ENCODE peak calls at places on chromosomes 13 and 19, in ten cellular contexts. One of them, this sample, is unnamed.

GRCh38 chr19:10505583-10506229 is 2.5 kb upstream of the KEAP1 start:
- DNase-seq in transverse colon: peak
- DNase-seq in upper lobe of left lung: no peak
- DNase-seq in SK-N-SH: peak
- DNase-seq in esophagus muscularis mucosa: peak
- DNase-seq in breast epithelium: peak
- DNase-seq in endothelial cell of umbilical vein: peak
- DNase-seq in HCT116: peak
- DNase-seq in stomach: peak
- DNase-seq in H1: no peak
- DNase-seq in this sample: peak

GRCh38 chr13:20465218-20465879 is 60.3 kb downstream of the CRYL1 start:
- DNase-seq in transverse colon: peak
- DNase-seq in upper lobe of left lung: no peak
- DNase-seq in SK-N-SH: no peak
- DNase-seq in esophagus muscularis mucosa: peak
- DNase-seq in breast epithelium: no peak
- DNase-seq in endothelial cell of umbilical vein: no peak
- DNase-seq in HCT116: no peak
- DNase-seq in stomach: no peak
- DNase-seq in H1: no peak
- DNase-seq in this sample: no peak

GRCh38 chr13:42123600-42123999 is 75.2 kb downstream of the DGKH start:
- DNase-seq in transverse colon: no peak
- DNase-seq in upper lobe of left lung: no peak
- DNase-seq in SK-N-SH: no peak
- DNase-seq in esophagus muscularis mucosa: no peak
- DNase-seq in breast epithelium: no peak
- DNase-seq in endothelial cell of umbilical vein: no peak
- DNase-seq in HCT116: no peak
- DNase-seq in stomach: no peak
- DNase-seq in H1: no peak
- DNase-seq in this sample: no peak

GRCh38 chr19:1315470-1316166 is 29.9 kb downstream of the EFNA2 start:
- DNase-seq in transverse colon: peak
- DNase-seq in upper lobe of left lung: peak
- DNase-seq in SK-N-SH: peak
- DNase-seq in esophagus muscularis mucosa: no peak
- DNase-seq in breast epithelium: no peak
- DNase-seq in endothelial cell of umbilical vein: peak
- DNase-seq in HCT116: peak
- DNase-seq in stomach: peak
- DNase-seq in H1: no peak
- DNase-seq in this sample: peak

GRCh38 chr19:40596608-40597328 is 4.4 kb upstream of the LTBP4 start:
- DNase-seq in transverse colon: peak
- DNase-seq in upper lobe of left lung: peak
- DNase-seq in SK-N-SH: peak
- DNase-seq in esophagus muscularis mucosa: no peak
- DNase-seq in breast epithelium: no peak
- DNase-seq in endothelial cell of umbilical vein: peak
- DNase-seq in HCT116: peak
- DNase-seq in stomach: peak
- DNase-seq in H1: no peak
- DNase-seq in this sample: no peak

GRCh38 chr19:13796301-13797057 is 1.2 kb downstream of the ZSWIM4 start:
- DNase-seq in transverse colon: peak
- DNase-seq in upper lobe of left lung: no peak
- DNase-seq in SK-N-SH: peak
- DNase-seq in esophagus muscularis mucosa: peak
- DNase-seq in breast epithelium: peak
- DNase-seq in endothelial cell of umbilical vein: peak
- DNase-seq in HCT116: peak
- DNase-seq in stomach: peak
- DNase-seq in H1: no peak
- DNase-seq in this sample: no peak

GRCh38 chr19:35516310-35516709 is 2.9 kb upstream of the DMKN start:
- DNase-seq in transverse colon: no peak
- DNase-seq in upper lobe of left lung: no peak
- DNase-seq in SK-N-SH: no peak
- DNase-seq in esophagus muscularis mucosa: no peak
- DNase-seq in breast epithelium: no peak
- DNase-seq in endothelial cell of umbilical vein: no peak
- DNase-seq in HCT116: no peak
- DNase-seq in stomach: no peak
- DNase-seq in H1: no peak
- DNase-seq in this sample: no peak

GRCh38 chr13:100800283-100800875 is 125.8 kb upstream of the TMTC4 start:
- DNase-seq in transverse colon: no peak
- DNase-seq in upper lobe of left lung: peak
- DNase-seq in SK-N-SH: no peak
- DNase-seq in esophagus muscularis mucosa: no peak
- DNase-seq in breast epithelium: no peak
- DNase-seq in endothelial cell of umbilical vein: no peak
- DNase-seq in HCT116: no peak
- DNase-seq in stomach: no peak
- DNase-seq in H1: no peak
- DNase-seq in this sample: no peak

GRCh38 chr19:29532097-29532496 is 6.3 kb downstream of the VSTM2B start:
- DNase-seq in transverse colon: no peak
- DNase-seq in upper lobe of left lung: no peak
- DNase-seq in SK-N-SH: no peak
- DNase-seq in esophagus muscularis mucosa: no peak
- DNase-seq in breast epithelium: no peak
- DNase-seq in endothelial cell of umbilical vein: no peak
- DNase-seq in HCT116: no peak
- DNase-seq in stomach: peak
- DNase-seq in H1: no peak
- DNase-seq in this sample: no peak

GRCh38 chr13:92578358-92578757 is 648.2 kb upstream of the GPC6 start:
- DNase-seq in transverse colon: no peak
- DNase-seq in upper lobe of left lung: no peak
- DNase-seq in SK-N-SH: no peak
- DNase-seq in esophagus muscularis mucosa: no peak
- DNase-seq in breast epithelium: no peak
- DNase-seq in endothelial cell of umbilical vein: no peak
- DNase-seq in HCT116: no peak
- DNase-seq in stomach: no peak
- DNase-seq in H1: no peak
- DNase-seq in this sample: no peak
- TF ChIP-seq POLR2AphosphoS5 in transverse colon: no peak
- TF ChIP-seq POLR2AphosphoS5 in upper lobe of left lung: no peak
- TF ChIP-seq POLR2AphosphoS5 in SK-N-SH: no peak
- TF ChIP-seq POLR2AphosphoS5 in esophagus muscularis mucosa: no peak
- TF ChIP-seq POLR2AphosphoS5 in breast epithelium: no peak
- TF ChIP-seq POLR2AphosphoS5 in endothelial cell of umbilical vein: no peak
- TF ChIP-seq POLR2AphosphoS5 in HCT116: no peak
- TF ChIP-seq POLR2AphosphoS5 in stomach: no peak
- TF ChIP-seq POLR2AphosphoS5 in H1: no peak
- TF ChIP-seq POLR2AphosphoS5 in this sample: no peak

GRCh38 chr13:40589285-40590109 is 76.9 kb downstream of the FOXO1 start:
- DNase-seq in transverse colon: peak
- DNase-seq in upper lobe of left lung: no peak
- DNase-seq in SK-N-SH: no peak
- DNase-seq in esophagus muscularis mucosa: peak
- DNase-seq in breast epithelium: no peak
- DNase-seq in endothelial cell of umbilical vein: peak
- DNase-seq in HCT116: no peak
- DNase-seq in stomach: no peak
- DNase-seq in H1: no peak
- DNase-seq in this sample: peak

GRCh38 chr13:40590112-40590862 is 76.2 kb downstream of the FOXO1 start:
- DNase-seq in transverse colon: no peak
- DNase-seq in upper lobe of left lung: no peak
- DNase-seq in SK-N-SH: no peak
- DNase-seq in esophagus muscularis mucosa: peak
- DNase-seq in breast epithelium: no peak
- DNase-seq in endothelial cell of umbilical vein: no peak
- DNase-seq in HCT116: no peak
- DNase-seq in stomach: no peak
- DNase-seq in H1: no peak
- DNase-seq in this sample: no peak

GRCh38 chr13:40591091-40591490 is 75.3 kb downstream of the FOXO1 start:
- DNase-seq in transverse colon: no peak
- DNase-seq in upper lobe of left lung: no peak
- DNase-seq in SK-N-SH: no peak
- DNase-seq in esophagus muscularis mucosa: peak
- DNase-seq in breast epithelium: no peak
- DNase-seq in endothelial cell of umbilical vein: no peak
- DNase-seq in HCT116: no peak
- DNase-seq in stomach: no peak
- DNase-seq in H1: no peak
- DNase-seq in this sample: no peak

GRCh38 chr13:40595693-40596092 is 70.7 kb downstream of the FOXO1 start:
- DNase-seq in transverse colon: no peak
- DNase-seq in upper lobe of left lung: no peak
- DNase-seq in SK-N-SH: no peak
- DNase-seq in esophagus muscularis mucosa: no peak
- DNase-seq in breast epithelium: no peak
- DNase-seq in endothelial cell of umbilical vein: no peak
- DNase-seq in HCT116: no peak
- DNase-seq in stomach: no peak
- DNase-seq in H1: no peak
- DNase-seq in this sample: no peak

DNA sequence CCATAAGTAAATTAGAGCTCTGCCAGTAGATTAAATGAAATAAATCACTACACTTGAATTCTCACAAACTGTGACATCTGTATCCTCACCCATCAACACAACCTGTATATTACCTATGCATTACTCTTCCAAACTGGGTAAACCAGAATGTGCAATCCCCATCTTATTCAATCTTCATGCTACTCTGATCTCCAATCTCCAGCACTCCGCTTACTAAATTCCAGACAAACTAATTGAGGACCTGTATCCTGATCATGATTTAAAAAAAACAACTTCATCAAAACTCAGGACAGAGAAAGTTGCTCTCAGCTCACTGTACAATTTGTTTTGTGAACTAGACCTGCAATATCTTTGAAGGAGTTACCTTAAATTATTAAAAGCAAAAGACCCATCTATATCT is 74.4 kb downstream of the FOXO1 start:
- DNase-seq in transverse colon: no peak
- DNase-seq in upper lobe of left lung: no peak
- DNase-seq in SK-N-SH: no peak
- DNase-seq in esophagus muscularis mucosa: no peak
- DNase-seq in breast epithelium: no peak
- DNase-seq in endothelial cell of umbilical vein: no peak
- DNase-seq in HCT116: no peak
- DNase-seq in stomach: no peak
- DNase-seq in H1: no peak
- DNase-seq in this sample: no peak
- H3K4me3 ChIP-seq in transverse colon: no peak
- H3K4me3 ChIP-seq in upper lobe of left lung: no peak
- H3K4me3 ChIP-seq in SK-N-SH: no peak
- H3K4me3 ChIP-seq in esophagus muscularis mucosa: no peak
- H3K4me3 ChIP-seq in breast epithelium: no peak
- H3K4me3 ChIP-seq in endothelial cell of umbilical vein: no peak
- H3K4me3 ChIP-seq in HCT116: no peak
- H3K4me3 ChIP-seq in stomach: no peak
- H3K4me3 ChIP-seq in H1: no peak
- H3K4me3 ChIP-seq in this sample: no peak

DNA sequence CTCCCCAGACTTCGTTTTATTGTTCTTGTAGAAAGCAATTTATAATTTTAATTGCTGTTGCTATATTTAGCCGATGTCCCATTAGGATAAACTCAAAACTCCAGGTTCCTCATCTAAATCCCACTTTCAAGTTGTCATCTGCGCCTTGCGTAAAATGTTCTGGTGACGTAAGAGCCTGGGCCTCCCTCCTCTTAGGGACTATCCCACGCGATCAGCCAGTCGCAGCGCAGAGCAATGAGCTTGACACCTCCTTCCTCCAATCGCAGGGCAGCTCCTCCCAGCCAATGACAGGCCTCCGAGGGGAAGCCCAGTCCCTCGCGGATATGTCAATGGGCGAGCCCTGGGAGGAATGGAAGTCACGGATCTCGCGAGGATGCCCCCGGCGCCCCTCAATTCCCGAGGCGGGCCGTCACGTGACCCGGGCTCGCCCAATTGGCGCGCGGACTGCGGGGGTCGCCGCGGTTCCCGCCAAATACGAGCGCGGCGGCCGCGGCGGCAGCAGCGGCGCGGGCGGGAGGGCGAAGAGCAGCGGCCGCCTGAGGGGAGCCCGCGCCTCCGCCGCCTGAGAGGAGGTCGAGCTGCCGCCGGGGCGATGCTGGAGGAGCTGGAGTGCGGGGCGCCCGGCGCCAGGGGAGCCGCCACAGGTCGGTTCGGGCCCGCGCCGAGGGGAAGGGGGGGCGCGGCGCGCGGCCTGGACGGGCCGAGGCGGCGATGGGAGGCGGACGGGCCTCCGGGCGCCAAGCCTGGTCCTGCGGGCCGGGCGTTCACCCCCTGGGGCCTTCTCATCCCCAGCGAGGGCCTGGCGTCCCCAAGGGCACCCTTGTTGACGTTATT is at the start of gene CHAF1A:
- DNase-seq in transverse colon: peak
- DNase-seq in upper lobe of left lung: peak
- DNase-seq in SK-N-SH: peak
- DNase-seq in esophagus muscularis mucosa: peak
- DNase-seq in breast epithelium: peak
- DNase-seq in endothelial cell of umbilical vein: peak
- DNase-seq in HCT116: peak
- DNase-seq in stomach: peak
- DNase-seq in H1: peak
- DNase-seq in this sample: peak
- TF ChIP-seq POLR2AphosphoS5 in transverse colon: peak
- TF ChIP-seq POLR2AphosphoS5 in upper lobe of left lung: peak
- TF ChIP-seq POLR2AphosphoS5 in SK-N-SH: no peak
- TF ChIP-seq POLR2AphosphoS5 in esophagus muscularis mucosa: peak
- TF ChIP-seq POLR2AphosphoS5 in breast epithelium: peak
- TF ChIP-seq POLR2AphosphoS5 in endothelial cell of umbilical vein: peak
- TF ChIP-seq POLR2AphosphoS5 in HCT116: peak
- TF ChIP-seq POLR2AphosphoS5 in stomach: peak
- TF ChIP-seq POLR2AphosphoS5 in H1: no peak
- TF ChIP-seq POLR2AphosphoS5 in this sample: no peak

DNA sequence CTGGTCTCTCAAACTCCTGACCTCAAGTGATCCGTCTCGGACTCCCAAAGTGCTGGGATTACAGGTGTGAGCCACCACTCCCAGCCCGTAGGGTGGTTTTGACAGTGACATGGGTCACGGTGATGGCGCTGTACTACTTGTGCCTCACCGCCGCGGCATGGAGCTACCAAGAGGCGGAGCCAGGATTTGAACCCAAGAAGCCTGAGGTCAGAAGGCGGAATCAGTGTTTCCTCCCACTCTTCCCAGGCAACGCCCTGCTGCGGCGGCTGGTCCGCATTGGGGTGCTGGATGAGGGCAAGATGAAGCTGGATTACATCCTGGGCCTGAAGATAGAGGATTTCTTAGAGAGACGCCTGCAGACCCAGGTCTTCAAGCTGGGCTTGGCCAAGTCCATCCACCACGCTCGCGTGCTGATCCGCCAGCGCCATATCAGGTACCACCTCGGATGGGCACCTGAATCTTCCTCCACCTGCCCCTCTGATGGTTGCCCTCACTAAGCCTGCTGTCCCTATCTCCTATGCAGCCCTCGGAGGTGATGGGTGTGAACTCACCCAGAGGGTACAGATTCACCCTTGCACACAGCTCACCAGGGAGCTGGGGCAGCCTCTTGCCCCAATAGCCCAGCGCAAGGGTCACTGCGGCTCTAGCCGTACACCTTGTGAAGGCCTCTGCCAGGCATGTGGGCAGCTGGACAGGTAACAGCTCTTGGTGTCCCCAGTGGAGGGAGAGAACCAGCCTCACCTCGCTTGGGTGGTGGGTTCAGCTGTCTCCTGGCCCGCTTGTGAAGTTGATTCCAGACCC is 5.6 kb downstream of the RPS9 start:
- DNase-seq in transverse colon: peak
- DNase-seq in upper lobe of left lung: peak
- DNase-seq in SK-N-SH: no peak
- DNase-seq in esophagus muscularis mucosa: no peak
- DNase-seq in breast epithelium: no peak
- DNase-seq in endothelial cell of umbilical vein: no peak
- DNase-seq in HCT116: no peak
- DNase-seq in stomach: no peak
- DNase-seq in H1: no peak
- DNase-seq in this sample: peak
- H3K4me3 ChIP-seq in transverse colon: no peak
- H3K4me3 ChIP-seq in upper lobe of left lung: peak
- H3K4me3 ChIP-seq in SK-N-SH: no peak
- H3K4me3 ChIP-seq in esophagus muscularis mucosa: peak
- H3K4me3 ChIP-seq in breast epithelium: no peak
- H3K4me3 ChIP-seq in endothelial cell of umbilical vein: no peak
- H3K4me3 ChIP-seq in HCT116: no peak
- H3K4me3 ChIP-seq in stomach: no peak
- H3K4me3 ChIP-seq in H1: no peak
- H3K4me3 ChIP-seq in this sample: peak

This sample was measured in HL-60.